ENCODE peak calls at places on chromosomes 13 and 19, in ten cellular contexts. B is vagina, M is adrenal gland, U is esophagus squamous epithelium, L is transverse colon, G is body of pancreas, W is A549, P is sigmoid colon, Q is IMR-90, F is right lobe of liver. H is an unnamed sample.

GRCh38 chr19:5418676-5419075 is 36.5 kb upstream of the ZNRF4 start:
- DNase-seq in B (no peak), M (no peak), U (no peak), L (no peak), G (no peak), W (no peak), P (no peak), Q (no peak), F (no peak), H (no peak)

GRCh38 chr13:38309397-38309796 is 40.3 kb upstream of the UFM1 start:
- DNase-seq in B (no peak), M (no peak), U (no peak), L (no peak), G (no peak), W (no peak), P (no peak), Q (no peak), F (no peak), H (no peak)

GRCh38 chr19:12733907-12734214 is 623 bp downstream of the TRIR start:
- DNase-seq in B (no peak), M (no peak), U (no peak), L (no peak), G (no peak), W (no peak), P (no peak), Q (no peak), F (no peak), H (no peak)

GRCh38 chr19:2661615-2662014 is 40.9 kb downstream of the GNG7 start:
- DNase-seq in B (no peak), M (no peak), U (no peak), L (no peak), G (no peak), W (no peak), P (no peak), Q (no peak), F (no peak), H (no peak)

GRCh38 chr19:11737964-11738745 is 591 bp downstream of the ZNF823 start:
- DNase-seq in B (peak; percentile 87), M (peak; percentile 45), U (no peak), L (peak; percentile 84), G (peak; percentile 82), W (no peak), P (peak; percentile 77), Q (peak; percentile 12), F (peak; percentile 87), H (peak; percentile 40)

GRCh38 chr13:98406971-98407370 is 169.9 kb downstream of the STK24 start:
- DNase-seq in B (no peak), M (no peak), U (no peak), L (no peak), G (no peak), W (no peak), P (no peak), Q (no peak), F (no peak), H (no peak)

GRCh38 chr19:47124937-47125668 is 5.5 kb upstream of the SAE1 start:
- DNase-seq in B (no peak), M (no peak), U (no peak), L (no peak), G (peak; percentile 51), W (peak; percentile 86), P (no peak), Q (peak; percentile 78), F (no peak), H (peak; percentile 40)

GRCh38 chr19:4181053-4181508 is 1.3 kb downstream of the SIRT6 start:
- DNase-seq in B (no peak), M (no peak), U (no peak), L (peak; percentile 56), G (no peak), W (no peak), P (no peak), Q (no peak), F (no peak), H (no peak)

GRCh38 chr13:109859898-109860297 is 73.5 kb upstream of the IRS2 start:
- DNase-seq in B (no peak), M (no peak), U (no peak), L (no peak), G (no peak), W (no peak), P (no peak), Q (no peak), F (no peak), H (no peak)

GRCh38 chr13:45255253-45255987 is 54.6 kb upstream of the KCTD4 start:
- DNase-seq in B (no peak), M (no peak), U (no peak), L (no peak), G (no peak), W (no peak), P (no peak), Q (no peak), F (no peak), H (no peak)

GRCh38 chr13:45249662-45250061 is 48.8 kb upstream of the KCTD4 start:
- DNase-seq in B (no peak), M (no peak), U (no peak), L (no peak), G (no peak), W (no peak), P (no peak), Q (no peak), F (no peak), H (no peak)
- TF ChIP-seq POLR2A in B (no peak), M (no peak), U (no peak), L (no peak), G (no peak), W (no peak), P (no peak), Q (no peak), F (no peak), H (no peak)

GRCh38 chr19:17512574-17512939 is 1.1 kb downstream of the PGLS start:
- DNase-seq in B (no peak), M (no peak), U (no peak), L (peak; percentile 40), G (no peak), W (no peak), P (no peak), Q (no peak), F (no peak), H (no peak)
- H3K27ac ChIP-seq in B (peak overlapping the region; percentile 98), M (peak overlapping the region; percentile 99), U (peak overlapping the region; percentile 98), L (peak overlapping the region; percentile 98), G (peak overlapping the region; percentile 100), W (peak overlapping the region; percentile 100), P (peak overlapping the region; percentile 99), Q (peak overlapping the region; percentile 87), F (no peak overlapping the region), H (peak overlapping the region; percentile 96)

DNA sequence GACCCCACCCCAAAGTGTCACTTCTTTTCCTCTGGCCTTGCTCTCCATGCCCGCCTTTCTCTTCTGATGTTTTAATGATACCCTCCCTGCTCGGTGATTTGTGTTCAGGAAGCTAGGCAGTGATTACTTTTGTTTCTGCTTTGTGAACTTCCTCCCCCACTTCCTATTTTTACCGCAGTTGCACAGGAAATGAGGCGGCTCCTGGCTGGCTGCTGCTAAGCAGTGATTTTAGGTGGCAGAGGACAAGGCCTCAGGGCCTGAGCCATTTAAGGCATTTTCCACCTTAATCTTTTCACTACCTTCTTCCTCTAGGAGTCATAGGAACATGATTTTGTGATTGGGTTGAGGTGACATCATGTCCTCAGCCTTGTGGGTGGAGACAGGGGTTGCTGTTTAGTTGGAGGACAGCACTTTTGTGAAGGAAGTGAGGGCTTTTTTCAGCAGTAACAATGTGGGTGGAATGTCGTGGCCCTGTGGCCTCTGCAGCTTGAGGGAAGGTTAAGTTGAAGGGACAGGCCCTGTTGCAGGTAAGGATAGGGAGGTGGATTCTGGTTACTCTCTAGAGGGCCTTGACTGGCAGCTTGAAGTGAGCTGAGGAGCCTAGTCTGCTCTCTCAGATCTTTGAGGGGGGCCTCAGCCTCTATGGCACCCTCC is 15.7 kb downstream of the GARRE1 start:
- DNase-seq in B (no peak), M (peak; percentile 58), U (no peak), L (peak; percentile 51), G (peak; percentile 60), W (no peak), P (peak; percentile 68), Q (peak; percentile 66), F (peak; percentile 55), H (no peak)
- TF ChIP-seq POLR2A in B (no peak), M (no peak), U (no peak), L (peak; percentile 23), G (peak; percentile 59), W (peak; percentile 5), P (no peak), Q (no peak), F (no peak), H (no peak)

DNA sequence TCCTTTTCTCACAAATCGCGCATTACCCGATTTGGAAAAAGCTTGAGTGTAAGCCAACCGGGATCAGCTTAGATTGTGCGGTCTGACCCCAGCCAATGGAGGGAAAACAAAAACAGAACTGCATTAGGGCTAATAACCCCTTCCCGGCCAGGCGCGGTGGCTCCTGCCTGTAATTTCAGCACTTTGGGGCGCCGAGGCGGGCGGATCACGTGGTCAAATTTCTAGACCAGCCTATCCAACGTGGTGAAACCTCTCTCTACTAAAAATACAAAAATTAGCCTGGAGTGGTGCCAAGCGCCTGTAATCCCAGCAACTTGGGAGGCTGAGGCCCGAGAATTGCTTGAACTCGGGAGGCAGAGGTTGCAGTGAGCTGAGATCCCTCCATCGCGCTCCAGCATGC is 896 bp downstream of the ZNF90 start:
- DNase-seq in B (no peak), M (peak; percentile 29), U (no peak), L (peak; percentile 31), G (peak; percentile 15), W (no peak), P (peak; percentile 67), Q (peak; percentile 18), F (no peak), H (peak; percentile 25)
- H3K27ac ChIP-seq in B (peak overlapping the region; percentile 68), M (peak overlapping the region; percentile 4), U (peak overlapping the region; percentile 65), L (peak overlapping the region; percentile 69), G (peak overlapping the region; percentile 52), W (no peak overlapping the region), P (peak overlapping the region; percentile 63), Q (no peak overlapping the region), F (no peak overlapping the region), H (no peak overlapping the region)

GRCh38 chr19:43668406-43669158 is 1.4 kb downstream of the PLAUR start:
- DNase-seq in B (peak; percentile 100), M (peak; percentile 100), U (peak; percentile 92), L (peak; percentile 100), G (peak; percentile 99), W (peak; percentile 99), P (peak; percentile 100), Q (peak; percentile 99), F (peak; percentile 93), H (peak; percentile 97)
- TF ChIP-seq POLR2A in B (no peak), M (peak; percentile 82), U (peak; percentile 78), L (peak; percentile 98), G (peak; percentile 94), W (peak; percentile 76), P (peak; percentile 90), Q (no peak), F (peak; percentile 78), H (peak; percentile 28)